ENCODE peak calls at places on chromosomes 6 and 20, in six cellular contexts. One of them, this sample, is unnamed.

GRCh38 chr20:36585410-36586125 is 12.2 kb downstream of the TGIF2 start:
- DNase-seq in ovary: no peak
- DNase-seq in tibial nerve: no peak
- DNase-seq in GM12878: no peak
- DNase-seq in esophagus squamous epithelium: no peak
- DNase-seq in lower leg skin: no peak
- DNase-seq in this sample: no peak

GRCh38 chr20:6502219-6502618 is 265.3 kb upstream of the BMP2 start:
- DNase-seq in ovary: no peak
- DNase-seq in lower leg skin: no peak
- DNase-seq in esophagus squamous epithelium: no peak
- DNase-seq in tibial nerve: no peak
- DNase-seq in GM12878: no peak
- DNase-seq in this sample: peak; percentile 5

GRCh38 chr20:53750827-53751393 is 157.3 kb upstream of the ZNF217 start:
- DNase-seq in tibial nerve: no peak
- DNase-seq in lower leg skin: peak; percentile 62
- DNase-seq in esophagus squamous epithelium: no peak
- DNase-seq in ovary: no peak
- DNase-seq in GM12878: peak; percentile 69
- DNase-seq in this sample: no peak

GRCh38 chr6:23181301-23182110 is 612.1 kb downstream of the HDGFL1 start:
- DNase-seq in lower leg skin: no peak
- DNase-seq in ovary: no peak
- DNase-seq in GM12878: no peak
- DNase-seq in tibial nerve: no peak
- DNase-seq in esophagus squamous epithelium: no peak
- DNase-seq in this sample: no peak

GRCh38 chr20:23397961-23398360 is 23.3 kb downstream of the NAPB start:
- DNase-seq in tibial nerve: no peak
- DNase-seq in esophagus squamous epithelium: no peak
- DNase-seq in ovary: no peak
- DNase-seq in GM12878: no peak
- DNase-seq in lower leg skin: no peak
- DNase-seq in this sample: no peak

GRCh38 chr6:125480146-125480545 is 178.4 kb upstream of the HDDC2 start:
- DNase-seq in ovary: no peak
- DNase-seq in esophagus squamous epithelium: no peak
- DNase-seq in GM12878: no peak
- DNase-seq in tibial nerve: no peak
- DNase-seq in lower leg skin: no peak
- DNase-seq in this sample: no peak

GRCh38 chr6:163945813-163946212 is 531.3 kb downstream of the QKI start:
- DNase-seq in tibial nerve: no peak
- DNase-seq in esophagus squamous epithelium: no peak
- DNase-seq in lower leg skin: peak; percentile 28
- DNase-seq in GM12878: no peak
- DNase-seq in ovary: no peak
- DNase-seq in this sample: no peak

GRCh38 chr6:166106076-166106686 is 61.5 kb downstream of the TBXT start:
- DNase-seq in ovary: peak; percentile 84
- DNase-seq in lower leg skin: peak; percentile 56
- DNase-seq in esophagus squamous epithelium: no peak
- DNase-seq in GM12878: peak; percentile 36
- DNase-seq in tibial nerve: peak; percentile 79
- DNase-seq in this sample: peak; percentile 81

GRCh38 chr6:43368517-43369160 is 808 bp downstream of the ZNF318 start:
- DNase-seq in esophagus squamous epithelium: no peak
- DNase-seq in ovary: peak; percentile 59
- DNase-seq in tibial nerve: peak; percentile 22
- DNase-seq in lower leg skin: peak; percentile 25
- DNase-seq in GM12878: no peak
- DNase-seq in this sample: peak; percentile 69

GRCh38 chr20:50310673-50311051 is 120.0 kb downstream of the CEBPB start:
- DNase-seq in tibial nerve: no peak
- DNase-seq in GM12878: no peak
- DNase-seq in esophagus squamous epithelium: no peak
- DNase-seq in ovary: peak; percentile 33
- DNase-seq in lower leg skin: no peak
- DNase-seq in this sample: no peak

GRCh38 chr6:63634630-63635029 is 972 bp upstream of the PHF3 start:
- DNase-seq in esophagus squamous epithelium: no peak
- DNase-seq in ovary: no peak
- DNase-seq in lower leg skin: no peak
- DNase-seq in GM12878: no peak
- DNase-seq in tibial nerve: no peak
- DNase-seq in this sample: no peak

GRCh38 chr6:131744888-131745287 is 34.1 kb upstream of the CTAGE9 start:
- DNase-seq in GM12878: no peak
- DNase-seq in lower leg skin: no peak
- DNase-seq in esophagus squamous epithelium: no peak
- DNase-seq in ovary: no peak
- DNase-seq in tibial nerve: no peak
- DNase-seq in this sample: no peak

GRCh38 chr6:142647436-142648389 is 297.3 kb downstream of the HIVEP2 start:
- DNase-seq in tibial nerve: no peak
- DNase-seq in esophagus squamous epithelium: no peak
- DNase-seq in lower leg skin: no peak
- DNase-seq in ovary: no peak
- DNase-seq in GM12878: no peak
- DNase-seq in this sample: no peak

GRCh38 chr6:125136378-125136777 is 17.2 kb upstream of the TPD52L1 start:
- DNase-seq in esophagus squamous epithelium: no peak
- DNase-seq in tibial nerve: no peak
- DNase-seq in ovary: no peak
- DNase-seq in GM12878: no peak
- DNase-seq in lower leg skin: no peak
- DNase-seq in this sample: no peak

GRCh38 chr6:43205849-43206248 is 23.4 kb downstream of the DNPH1 start:
- DNase-seq in tibial nerve: no peak
- DNase-seq in lower leg skin: no peak
- DNase-seq in esophagus squamous epithelium: no peak
- DNase-seq in ovary: no peak
- DNase-seq in GM12878: no peak
- DNase-seq in this sample: no peak

GRCh38 chr6:11999245-11999644 is 12.9 kb upstream of the HIVEP1 start:
- DNase-seq in ovary: no peak
- DNase-seq in lower leg skin: no peak
- DNase-seq in tibial nerve: no peak
- DNase-seq in GM12878: no peak
- DNase-seq in esophagus squamous epithelium: no peak
- DNase-seq in this sample: no peak

GRCh38 chr6:31179042-31179386 is 8.5 kb upstream of the POU5F1 start:
- DNase-seq in esophagus squamous epithelium: no peak
- DNase-seq in ovary: no peak
- DNase-seq in tibial nerve: no peak
- DNase-seq in GM12878: no peak
- DNase-seq in lower leg skin: no peak
- DNase-seq in this sample: no peak

GRCh38 chr6:141309295-141309694 is 823.4 kb upstream of the GJE1 start:
- DNase-seq in tibial nerve: no peak
- DNase-seq in esophagus squamous epithelium: no peak
- DNase-seq in GM12878: no peak
- DNase-seq in ovary: no peak
- DNase-seq in lower leg skin: no peak
- DNase-seq in this sample: no peak

GRCh38 chr6:151747890-151748289 is 59.6 kb upstream of the ESR1 start:
- DNase-seq in tibial nerve: no peak
- DNase-seq in esophagus squamous epithelium: no peak
- DNase-seq in GM12878: no peak
- DNase-seq in lower leg skin: no peak
- DNase-seq in ovary: no peak
- DNase-seq in this sample: no peak

GRCh38 chr20:44736170-44737021 is 9.3 kb upstream of the KCNK15 start:
- DNase-seq in esophagus squamous epithelium: no peak
- DNase-seq in tibial nerve: peak; percentile 68
- DNase-seq in GM12878: no peak
- DNase-seq in lower leg skin: peak; percentile 63
- DNase-seq in ovary: no peak
- DNase-seq in this sample: peak; percentile 87

GRCh38 chr6:169530762-169531143 is 171.1 kb downstream of the WDR27 start:
- DNase-seq in esophagus squamous epithelium: no peak
- DNase-seq in ovary: no peak
- DNase-seq in lower leg skin: no peak
- DNase-seq in GM12878: no peak
- DNase-seq in tibial nerve: no peak
- DNase-seq in this sample: no peak

GRCh38 chr6:169536446-169537170 is 165.2 kb downstream of the WDR27 start:
- DNase-seq in esophagus squamous epithelium: no peak
- DNase-seq in ovary: no peak
- DNase-seq in GM12878: no peak
- DNase-seq in lower leg skin: no peak
- DNase-seq in tibial nerve: no peak
- DNase-seq in this sample: no peak

GRCh38 chr6:169529931-169530761 is 171.7 kb downstream of the WDR27 start:
- DNase-seq in lower leg skin: peak; percentile 69
- DNase-seq in esophagus squamous epithelium: no peak
- DNase-seq in GM12878: no peak
- DNase-seq in ovary: no peak
- DNase-seq in tibial nerve: no peak
- DNase-seq in this sample: no peak

GRCh38 chr6:169528755-169529154 is 173.1 kb downstream of the WDR27 start:
- DNase-seq in lower leg skin: no peak
- DNase-seq in GM12878: no peak
- DNase-seq in tibial nerve: no peak
- DNase-seq in esophagus squamous epithelium: no peak
- DNase-seq in ovary: no peak
- DNase-seq in this sample: no peak

DNA sequence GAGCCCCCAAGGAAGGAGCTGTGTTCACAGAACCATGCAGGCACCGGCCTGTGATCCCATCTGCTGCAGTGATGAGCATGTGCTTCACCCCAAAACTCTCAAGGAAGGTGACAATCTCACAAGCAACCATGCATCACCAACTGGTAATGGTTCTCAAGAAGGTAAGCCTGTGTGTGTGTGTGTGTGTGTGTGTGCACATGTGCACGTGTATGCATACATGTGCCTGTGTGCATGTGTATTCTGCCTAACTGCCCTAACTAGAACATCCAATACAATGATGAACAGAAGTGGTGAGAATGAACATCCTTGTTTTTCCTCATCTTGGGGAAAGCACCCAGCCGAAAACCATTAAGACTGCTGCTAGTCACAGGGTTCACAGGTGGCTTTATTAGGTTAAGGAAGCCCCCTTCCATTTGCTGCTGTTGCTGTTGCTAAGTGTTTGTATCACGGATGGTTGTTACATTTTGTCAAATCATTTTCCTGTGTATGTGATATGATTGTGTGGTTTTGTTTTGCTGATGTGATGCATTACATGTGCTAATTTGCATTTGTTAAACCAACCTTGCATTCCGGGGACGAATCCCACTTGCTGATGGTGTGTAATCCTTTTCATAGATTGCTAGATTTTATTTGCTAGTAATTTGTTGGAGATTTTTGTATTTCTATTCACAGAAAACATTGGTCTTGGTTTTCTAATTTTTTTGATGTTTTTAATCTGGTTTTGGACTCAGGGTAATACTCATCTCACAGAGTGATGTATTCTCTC is 168.0 kb downstream of the WDR27 start:
- DNase-seq in lower leg skin: no peak
- DNase-seq in ovary: no peak
- DNase-seq in tibial nerve: no peak
- DNase-seq in esophagus squamous epithelium: no peak
- DNase-seq in GM12878: no peak
- DNase-seq in this sample: no peak
- TF ChIP-seq POLR2A in lower leg skin: no peak
- TF ChIP-seq POLR2A in ovary: no peak
- TF ChIP-seq POLR2A in tibial nerve: no peak
- TF ChIP-seq POLR2A in esophagus squamous epithelium: no peak
- TF ChIP-seq POLR2A in GM12878: no peak
- TF ChIP-seq POLR2A in this sample: no peak

DNA sequence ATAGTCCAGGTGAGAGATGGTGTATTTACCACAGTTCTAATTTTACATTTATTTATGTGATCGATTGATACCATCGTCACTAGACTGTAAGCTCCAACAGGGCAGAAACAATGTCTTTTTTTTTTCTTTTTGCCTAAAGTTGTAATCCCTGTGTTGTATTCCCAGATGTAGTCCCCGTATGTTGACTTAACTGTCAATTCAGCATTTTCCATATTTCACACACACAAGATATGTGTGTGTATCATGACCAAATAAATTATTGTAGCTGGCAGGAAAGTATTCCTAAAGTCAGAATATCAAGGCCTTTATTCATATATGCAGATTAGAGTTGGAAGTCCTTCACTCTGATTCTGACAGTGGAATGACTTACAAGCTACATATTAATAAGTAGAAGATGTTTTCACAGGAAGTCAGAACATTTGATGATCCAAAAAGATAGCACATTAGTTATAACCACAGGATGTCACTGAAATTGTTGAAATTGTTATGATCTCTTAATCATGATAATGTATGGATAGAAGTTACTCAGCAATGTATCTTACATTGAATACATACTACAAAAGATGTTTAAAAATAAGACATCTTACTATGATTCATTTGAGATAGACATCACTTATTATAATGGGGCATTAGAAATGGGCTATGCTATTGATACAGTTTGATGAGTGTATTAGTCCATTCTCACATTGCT is 10.6 kb downstream of the RNF182 start:
- DNase-seq in tibial nerve: no peak
- DNase-seq in GM12878: no peak
- DNase-seq in lower leg skin: no peak
- DNase-seq in ovary: no peak
- DNase-seq in esophagus squamous epithelium: no peak
- DNase-seq in this sample: no peak
- TF ChIP-seq CTCF in tibial nerve: no peak
- TF ChIP-seq CTCF in GM12878: no peak
- TF ChIP-seq CTCF in lower leg skin: no peak
- TF ChIP-seq CTCF in ovary: no peak
- TF ChIP-seq CTCF in esophagus squamous epithelium: no peak
- TF ChIP-seq CTCF in this sample: no peak

GRCh38 chr20:46135856-46136633 is 17.9 kb downstream of the CD40 start:
- DNase-seq in GM12878: no peak
- DNase-seq in ovary: no peak
- DNase-seq in tibial nerve: no peak
- DNase-seq in esophagus squamous epithelium: no peak
- DNase-seq in lower leg skin: no peak
- DNase-seq in this sample: no peak

GRCh38 chr20:46131396-46131795 is 13.3 kb downstream of the CD40 start:
- DNase-seq in lower leg skin: no peak
- DNase-seq in tibial nerve: no peak
- DNase-seq in GM12878: no peak
- DNase-seq in ovary: no peak
- DNase-seq in esophagus squamous epithelium: no peak
- DNase-seq in this sample: no peak

GRCh38 chr20:46132705-46133120 is 14.6 kb downstream of the CD40 start:
- DNase-seq in tibial nerve: peak; percentile 50
- DNase-seq in GM12878: no peak
- DNase-seq in ovary: peak; percentile 81
- DNase-seq in lower leg skin: peak; percentile 34
- DNase-seq in esophagus squamous epithelium: no peak
- DNase-seq in this sample: peak; percentile 78

GRCh38 chr20:46134716-46135115 is 16.6 kb downstream of the CD40 start:
- DNase-seq in esophagus squamous epithelium: no peak
- DNase-seq in tibial nerve: no peak
- DNase-seq in GM12878: no peak
- DNase-seq in lower leg skin: no peak
- DNase-seq in ovary: no peak
- DNase-seq in this sample: no peak

GRCh38 chr20:46133886-46134654 is 16.0 kb downstream of the CD40 start:
- DNase-seq in esophagus squamous epithelium: no peak
- DNase-seq in lower leg skin: no peak
- DNase-seq in GM12878: no peak
- DNase-seq in tibial nerve: no peak
- DNase-seq in ovary: no peak
- DNase-seq in this sample: no peak
- TF ChIP-seq POLR2A in esophagus squamous epithelium: no peak
- TF ChIP-seq POLR2A in lower leg skin: no peak
- TF ChIP-seq POLR2A in GM12878: no peak
- TF ChIP-seq POLR2A in tibial nerve: no peak
- TF ChIP-seq POLR2A in ovary: no peak
- TF ChIP-seq POLR2A in this sample: no peak

GRCh38 chr6:168713839-168714238 is 272.9 kb downstream of the SMOC2 start:
- DNase-seq in ovary: peak; percentile 10
- DNase-seq in lower leg skin: no peak
- DNase-seq in esophagus squamous epithelium: no peak
- DNase-seq in tibial nerve: no peak
- DNase-seq in GM12878: no peak
- DNase-seq in this sample: peak; percentile 35
- TF ChIP-seq CTCF in ovary: no peak
- TF ChIP-seq CTCF in lower leg skin: no peak
- TF ChIP-seq CTCF in esophagus squamous epithelium: peak; percentile 11
- TF ChIP-seq CTCF in tibial nerve: no peak
- TF ChIP-seq CTCF in GM12878: no peak
- TF ChIP-seq CTCF in this sample: no peak

This sample was measured in adrenal gland.